ENCODE peak calls at places on chromosome 16, in nine cellular contexts. One of them, this sample, is unnamed.

GRCh38 chr16:30051518-30051917 is 14.0 kb upstream of the ALDOA start:
- DNase-seq in HEK293T: no peak
- DNase-seq in activated CD4-positive, alpha-beta T cell treated with anti-CD3 and anti-CD28 coated beads for 48 hours: no peak
- DNase-seq in coronary artery: no peak
- DNase-seq in lower lobe of right lung: no peak
- DNase-seq in neural progenitor cell: no peak
- DNase-seq in dermis microvascular lymphatic vessel endothelial cell: peak; percentile 78
- DNase-seq in AG09319: no peak
- DNase-seq in fibroblast of pulmonary artery: peak; percentile 65
- DNase-seq in this sample: peak; percentile 54

GRCh38 chr16:539901-540530 is 12.5 kb downstream of the CAPN15 start:
- DNase-seq in HEK293T: no peak
- DNase-seq in activated CD4-positive, alpha-beta T cell treated with anti-CD3 and anti-CD28 coated beads for 48 hours: no peak
- DNase-seq in coronary artery: no peak
- DNase-seq in lower lobe of right lung: no peak
- DNase-seq in neural progenitor cell: no peak
- DNase-seq in dermis microvascular lymphatic vessel endothelial cell: peak; percentile 25
- DNase-seq in AG09319: no peak
- DNase-seq in fibroblast of pulmonary artery: no peak
- DNase-seq in this sample: no peak

GRCh38 chr16:29738514-29738913 is 7.3 kb downstream of the C16orf54 start:
- DNase-seq in HEK293T: no peak
- DNase-seq in activated CD4-positive, alpha-beta T cell treated with anti-CD3 and anti-CD28 coated beads for 48 hours: peak; percentile 39
- DNase-seq in coronary artery: no peak
- DNase-seq in lower lobe of right lung: no peak
- DNase-seq in neural progenitor cell: no peak
- DNase-seq in dermis microvascular lymphatic vessel endothelial cell: no peak
- DNase-seq in AG09319: no peak
- DNase-seq in fibroblast of pulmonary artery: no peak
- DNase-seq in this sample: no peak

GRCh38 chr16:27813591-27813990 is 249.9 kb downstream of the GSG1L start:
- DNase-seq in HEK293T: no peak
- DNase-seq in activated CD4-positive, alpha-beta T cell treated with anti-CD3 and anti-CD28 coated beads for 48 hours: no peak
- DNase-seq in coronary artery: peak; percentile 61
- DNase-seq in lower lobe of right lung: no peak
- DNase-seq in neural progenitor cell: no peak
- DNase-seq in dermis microvascular lymphatic vessel endothelial cell: no peak
- DNase-seq in AG09319: no peak
- DNase-seq in fibroblast of pulmonary artery: no peak
- DNase-seq in this sample: no peak

GRCh38 chr16:56860226-56861020 is 4.6 kb upstream of the SLC12A3 start:
- DNase-seq in HEK293T: no peak
- DNase-seq in activated CD4-positive, alpha-beta T cell treated with anti-CD3 and anti-CD28 coated beads for 48 hours: peak; percentile 39
- DNase-seq in coronary artery: no peak
- DNase-seq in lower lobe of right lung: no peak
- DNase-seq in neural progenitor cell: no peak
- DNase-seq in dermis microvascular lymphatic vessel endothelial cell: no peak
- DNase-seq in AG09319: no peak
- DNase-seq in fibroblast of pulmonary artery: no peak
- DNase-seq in this sample: no peak

GRCh38 chr16:85369741-85370528 is 243.2 kb upstream of the GSE1 start:
- DNase-seq in HEK293T: peak; percentile 80
- DNase-seq in activated CD4-positive, alpha-beta T cell treated with anti-CD3 and anti-CD28 coated beads for 48 hours: peak; percentile 65
- DNase-seq in coronary artery: no peak
- DNase-seq in lower lobe of right lung: peak; percentile 79
- DNase-seq in neural progenitor cell: peak; percentile 67
- DNase-seq in dermis microvascular lymphatic vessel endothelial cell: peak; percentile 28
- DNase-seq in AG09319: no peak
- DNase-seq in fibroblast of pulmonary artery: no peak
- DNase-seq in this sample: no peak

GRCh38 chr16:77596243-77596642 is 126.1 kb upstream of the NUDT7 start:
- DNase-seq in HEK293T: no peak
- DNase-seq in activated CD4-positive, alpha-beta T cell treated with anti-CD3 and anti-CD28 coated beads for 48 hours: no peak
- DNase-seq in coronary artery: no peak
- DNase-seq in lower lobe of right lung: no peak
- DNase-seq in neural progenitor cell: no peak
- DNase-seq in dermis microvascular lymphatic vessel endothelial cell: peak; percentile 46
- DNase-seq in AG09319: peak; percentile 43
- DNase-seq in fibroblast of pulmonary artery: peak; percentile 86
- DNase-seq in this sample: no peak

GRCh38 chr16:9297437-9298113 is 206.1 kb downstream of the HAPSTR1 start:
- DNase-seq in HEK293T: peak; percentile 75
- DNase-seq in activated CD4-positive, alpha-beta T cell treated with anti-CD3 and anti-CD28 coated beads for 48 hours: peak; percentile 23
- DNase-seq in coronary artery: no peak
- DNase-seq in lower lobe of right lung: no peak
- DNase-seq in neural progenitor cell: peak; percentile 61
- DNase-seq in dermis microvascular lymphatic vessel endothelial cell: peak; percentile 2
- DNase-seq in AG09319: no peak
- DNase-seq in fibroblast of pulmonary artery: no peak
- DNase-seq in this sample: peak; percentile 5

GRCh38 chr16:25707982-25708583 is 16.3 kb downstream of the HS3ST4 start:
- DNase-seq in HEK293T: peak; percentile 21
- DNase-seq in activated CD4-positive, alpha-beta T cell treated with anti-CD3 and anti-CD28 coated beads for 48 hours: peak; percentile 37
- DNase-seq in coronary artery: no peak
- DNase-seq in lower lobe of right lung: no peak
- DNase-seq in neural progenitor cell: peak; percentile 71
- DNase-seq in dermis microvascular lymphatic vessel endothelial cell: peak; percentile 18
- DNase-seq in AG09319: no peak
- DNase-seq in fibroblast of pulmonary artery: peak; percentile 3
- DNase-seq in this sample: no peak

GRCh38 chr16:64900517-64900916 is 221.3 kb downstream of the CDH11 start:
- DNase-seq in HEK293T: no peak
- DNase-seq in activated CD4-positive, alpha-beta T cell treated with anti-CD3 and anti-CD28 coated beads for 48 hours: no peak
- DNase-seq in coronary artery: no peak
- DNase-seq in lower lobe of right lung: no peak
- DNase-seq in neural progenitor cell: no peak
- DNase-seq in dermis microvascular lymphatic vessel endothelial cell: no peak
- DNase-seq in AG09319: no peak
- DNase-seq in fibroblast of pulmonary artery: no peak
- DNase-seq in this sample: no peak

GRCh38 chr16:4263504-4264436 is 9.1 kb downstream of the TFAP4 start:
- DNase-seq in HEK293T: peak; percentile 86
- DNase-seq in activated CD4-positive, alpha-beta T cell treated with anti-CD3 and anti-CD28 coated beads for 48 hours: peak; percentile 26
- DNase-seq in coronary artery: no peak
- DNase-seq in lower lobe of right lung: peak; percentile 65
- DNase-seq in neural progenitor cell: peak; percentile 73
- DNase-seq in dermis microvascular lymphatic vessel endothelial cell: peak; percentile 13
- DNase-seq in AG09319: peak; percentile 97
- DNase-seq in fibroblast of pulmonary artery: peak; percentile 92
- DNase-seq in this sample: no peak

This sample was measured in glomerular endothelial cell.